ENCODE peak calls at places on chromosome 4, in four cellular contexts. One of them, this sample, is unnamed.
A peak's percentile ranks its signal among the peaks of the same experiment; 100 is the strongest.

GRCh38 chr4:110091426-110091825 is 107.0 kb downstream of the ELOVL6 start:
- DNase-seq in H1: no peak
- DNase-seq in IMR-90: peak; percentile 88
- DNase-seq in H9: no peak
- DNase-seq in this sample: no peak

GRCh38 chr4:151139814-151140213 is 40.4 kb downstream of the RPS3A start:
- DNase-seq in H9: no peak
- DNase-seq in H1: no peak
- DNase-seq in IMR-90: no peak
- DNase-seq in this sample: no peak

GRCh38 chr4:183798921-183799307 is 106.2 kb upstream of the STOX2 start:
- DNase-seq in IMR-90: no peak
- DNase-seq in H9: no peak
- DNase-seq in H1: no peak
- DNase-seq in this sample: peak; percentile 46

GRCh38 chr4:24980064-24980690 is 50.6 kb downstream of the LGI2 start:
- DNase-seq in IMR-90: peak; percentile 62
- DNase-seq in H9: peak; percentile 65
- DNase-seq in H1: peak; percentile 41
- DNase-seq in this sample: peak; percentile 65

GRCh38 chr4:139958738-139959096 is 195.3 kb downstream of the MAML3 start:
- DNase-seq in H9: no peak
- DNase-seq in H1: no peak
- DNase-seq in IMR-90: no peak
- DNase-seq in this sample: no peak

GRCh38 chr4:185470503-185471195 is 884 bp downstream of the CCDC110 start:
- DNase-seq in H1: no peak
- DNase-seq in H9: peak; percentile 55
- DNase-seq in IMR-90: peak; percentile 12
- DNase-seq in this sample: peak; percentile 50

GRCh38 chr4:32102941-32103340 is 1382.8 kb downstream of the PCDH7 start:
- DNase-seq in H1: no peak
- DNase-seq in H9: no peak
- DNase-seq in IMR-90: no peak
- DNase-seq in this sample: no peak

GRCh38 chr4:129261584-129261983 is 165.6 kb downstream of the C4orf33 start:
- DNase-seq in IMR-90: no peak
- DNase-seq in H9: no peak
- DNase-seq in H1: no peak
- DNase-seq in this sample: no peak

GRCh38 chr4:182922551-182923284 is 5.5 kb upstream of the DCTD start:
- DNase-seq in H9: no peak
- DNase-seq in IMR-90: peak; percentile 84
- DNase-seq in H1: no peak
- DNase-seq in this sample: no peak

GRCh38 chr4:189096717-189097116 is 844.0 kb upstream of the FRG1 start:
- DNase-seq in H1: no peak
- DNase-seq in IMR-90: no peak
- DNase-seq in H9: peak; percentile 59
- DNase-seq in this sample: peak; percentile 12

GRCh38 chr4:25563071-25563564 is 92.5 kb upstream of the SLC34A2 start:
- DNase-seq in IMR-90: no peak
- DNase-seq in H1: no peak
- DNase-seq in H9: no peak
- DNase-seq in this sample: no peak

GRCh38 chr4:89586318-89586717 is 250.6 kb downstream of the SNCA start:
- DNase-seq in H9: no peak
- DNase-seq in IMR-90: no peak
- DNase-seq in H1: no peak
- DNase-seq in this sample: peak; percentile 13

GRCh38 chr4:9969526-9970398 is 51.5 kb downstream of the SLC2A9 start:
- DNase-seq in H1: no peak
- DNase-seq in IMR-90: no peak
- DNase-seq in H9: no peak
- DNase-seq in this sample: peak; percentile 9
- H2BK5ac ChIP-seq in H1: no peak overlapping the region
- H2BK5ac ChIP-seq in IMR-90: no peak overlapping the region
- H2BK5ac ChIP-seq in H9: no peak overlapping the region
- H2BK5ac ChIP-seq in this sample: no peak overlapping the region

GRCh38 chr4:102734591-102735385 is 26.0 kb downstream of the MANBA start:
- DNase-seq in H9: no peak
- DNase-seq in IMR-90: peak; percentile 84
- DNase-seq in H1: no peak
- DNase-seq in this sample: no peak

GRCh38 chr4:102732678-102733445 is 27.9 kb downstream of the MANBA start:
- DNase-seq in IMR-90: no peak
- DNase-seq in H9: no peak
- DNase-seq in H1: no peak
- DNase-seq in this sample: no peak

GRCh38 chr4:102735578-102735977 is 25.2 kb downstream of the MANBA start:
- DNase-seq in IMR-90: no peak
- DNase-seq in H9: no peak
- DNase-seq in H1: no peak
- DNase-seq in this sample: no peak

GRCh38 chr4:102734116-102734515 is 26.7 kb downstream of the MANBA start:
- DNase-seq in H9: no peak
- DNase-seq in H1: no peak
- DNase-seq in IMR-90: no peak
- DNase-seq in this sample: no peak

DNA sequence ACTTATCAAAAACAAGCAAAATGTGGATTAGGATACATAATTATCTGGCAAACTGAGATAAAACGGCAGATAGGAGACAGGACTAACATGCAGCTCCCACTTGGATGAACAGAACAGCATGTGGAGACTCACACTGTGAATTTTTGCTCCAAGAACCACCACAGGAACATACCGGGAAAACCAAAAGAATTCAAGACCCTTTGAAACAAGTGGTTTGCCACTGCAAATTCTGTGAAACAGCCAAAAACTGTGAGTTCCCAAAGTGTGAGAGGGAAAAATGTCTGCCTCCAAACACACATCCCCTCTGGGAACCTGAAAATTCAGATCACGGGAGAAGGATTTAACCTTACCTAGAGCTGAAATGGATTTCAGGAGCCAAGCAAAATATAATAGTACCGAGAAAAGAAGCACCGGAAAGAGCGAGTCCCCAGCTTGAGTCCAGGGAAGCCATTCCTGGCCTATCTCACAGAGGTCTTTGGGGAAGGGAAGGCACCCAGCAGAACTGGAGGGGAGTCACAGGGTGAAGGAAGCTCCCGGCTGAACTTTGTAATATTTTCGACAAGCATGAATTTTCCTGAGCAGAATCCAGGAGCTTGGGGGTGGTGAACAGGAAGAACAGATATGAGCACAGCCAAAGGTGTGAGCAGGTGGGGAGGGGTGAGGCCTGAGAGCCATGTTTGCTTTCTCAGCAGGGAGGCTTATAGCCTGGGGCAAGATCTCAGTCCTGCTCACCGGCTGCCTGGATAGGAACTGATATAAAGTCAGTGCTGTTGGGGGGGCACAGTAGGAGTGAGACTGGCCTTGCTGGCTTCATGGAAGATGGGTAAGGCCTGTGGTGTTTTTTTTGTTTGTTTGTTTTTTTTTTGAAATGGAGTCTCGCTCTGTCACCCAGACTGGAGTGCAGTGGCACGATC is 23.9 kb downstream of the MANBA start:
- DNase-seq in IMR-90: no peak
- DNase-seq in H1: no peak
- DNase-seq in H9: peak; percentile 62
- DNase-seq in this sample: peak; percentile 81
- H4K5ac ChIP-seq in IMR-90: no peak overlapping the region
- H4K5ac ChIP-seq in H1: no peak overlapping the region
- H4K5ac ChIP-seq in H9: no peak overlapping the region
- H4K5ac ChIP-seq in this sample: no peak overlapping the region

DNA sequence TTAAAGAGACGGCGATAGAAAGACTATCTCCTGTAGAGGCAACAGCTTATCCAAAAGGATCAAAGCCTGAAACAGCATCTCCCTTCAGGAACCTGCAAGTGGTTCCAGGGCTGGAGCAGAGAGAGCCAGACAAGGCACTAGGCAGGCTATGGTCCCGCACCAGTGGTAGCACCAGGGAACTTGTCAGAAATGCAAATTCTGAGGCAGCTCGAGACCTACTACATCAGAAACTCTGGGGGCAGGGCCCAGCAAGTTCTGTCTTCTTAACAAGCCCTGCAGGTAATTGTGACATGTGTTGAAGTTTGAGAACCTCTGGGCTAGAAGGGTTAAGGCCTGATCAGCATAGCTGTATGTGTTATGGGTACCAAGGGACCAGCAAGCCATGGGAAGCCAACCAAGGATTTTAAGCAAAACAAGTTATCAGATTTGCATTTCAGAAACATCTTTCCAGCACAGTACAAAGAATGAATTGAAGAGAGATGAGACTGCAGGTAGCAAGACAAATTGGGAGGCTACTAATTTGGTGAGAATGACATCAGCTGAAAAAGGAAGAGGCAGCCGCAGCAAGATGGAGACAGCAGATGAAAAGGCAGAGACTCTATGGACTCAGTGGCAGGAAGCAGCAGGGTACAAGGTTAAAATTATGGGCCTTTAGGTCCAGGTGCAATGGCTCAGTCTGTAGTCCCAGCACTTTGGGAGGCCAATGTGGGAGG is 139.7 kb downstream of the TSPAN5 start:
- DNase-seq in H9: no peak
- DNase-seq in IMR-90: no peak
- DNase-seq in H1: no peak
- DNase-seq in this sample: peak; percentile 46
- H3K4ac ChIP-seq in H9: no peak overlapping the region
- H3K4ac ChIP-seq in IMR-90: peak overlapping the region; percentile 70
- H3K4ac ChIP-seq in H1: no peak overlapping the region
- H3K4ac ChIP-seq in this sample: no peak overlapping the region

DNA sequence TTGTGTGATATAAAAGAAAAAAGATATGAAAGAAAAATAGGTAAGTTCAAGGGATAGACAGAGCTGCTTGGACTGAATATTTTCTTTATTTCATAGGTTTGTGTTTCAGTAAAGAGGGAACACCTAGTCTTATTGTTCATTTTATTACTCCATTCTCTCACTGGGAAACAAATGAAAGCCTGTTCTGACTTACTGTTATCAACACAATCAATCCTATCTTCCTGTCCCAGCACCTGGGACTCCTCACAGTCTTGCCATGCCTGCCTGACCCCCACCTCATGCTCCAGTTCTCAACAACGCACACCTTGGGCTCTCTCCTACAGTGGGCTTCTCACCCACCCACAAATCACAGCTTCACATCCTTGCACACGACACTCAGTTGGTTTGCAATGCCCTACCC is 189.5 kb downstream of the PRDM5 start:
- DNase-seq in H1: no peak
- DNase-seq in IMR-90: no peak
- DNase-seq in H9: no peak
- DNase-seq in this sample: no peak
- H2BK5ac ChIP-seq in H1: no peak overlapping the region
- H2BK5ac ChIP-seq in IMR-90: no peak overlapping the region
- H2BK5ac ChIP-seq in H9: no peak overlapping the region
- H2BK5ac ChIP-seq in this sample: no peak overlapping the region

GRCh38 chr4:109026588-109026987 is 263.7 kb upstream of the ETNPPL start:
- DNase-seq in IMR-90: peak; percentile 71
- DNase-seq in H1: no peak
- DNase-seq in H9: no peak
- DNase-seq in this sample: no peak
- H4K5ac ChIP-seq in IMR-90: peak overlapping the region; percentile 4
- H4K5ac ChIP-seq in H1: no peak overlapping the region
- H4K5ac ChIP-seq in H9: no peak overlapping the region
- H4K5ac ChIP-seq in this sample: peak overlapping the region; percentile 26

GRCh38 chr4:163166041-163166579 is 580 bp downstream of the NAF1 start:
- DNase-seq in H1: no peak
- DNase-seq in IMR-90: peak; percentile 33
- DNase-seq in H9: peak; percentile 60
- DNase-seq in this sample: peak; percentile 80
- H3K4ac ChIP-seq in H1: no peak overlapping the region
- H3K4ac ChIP-seq in IMR-90: peak overlapping the region; percentile 40
- H3K4ac ChIP-seq in H9: peak overlapping the region; percentile 36
- H3K4ac ChIP-seq in this sample: peak overlapping the region; percentile 60

GRCh38 chr4:173281001-173281400 is 53.2 kb downstream of the HMGB2 start:
- DNase-seq in IMR-90: no peak
- DNase-seq in H9: no peak
- DNase-seq in H1: no peak
- DNase-seq in this sample: peak; percentile 21
- H2BK5ac ChIP-seq in IMR-90: no peak overlapping the region
- H2BK5ac ChIP-seq in H9: no peak overlapping the region
- H2BK5ac ChIP-seq in H1: no peak overlapping the region
- H2BK5ac ChIP-seq in this sample: no peak overlapping the region

GRCh38 chr4:108484187-108484586 is 136.2 kb upstream of the RPL34 start:
- DNase-seq in H9: no peak
- DNase-seq in IMR-90: no peak
- DNase-seq in H1: no peak
- DNase-seq in this sample: no peak
- H4K5ac ChIP-seq in H9: no peak overlapping the region
- H4K5ac ChIP-seq in IMR-90: no peak overlapping the region
- H4K5ac ChIP-seq in H1: no peak overlapping the region
- H4K5ac ChIP-seq in this sample: no peak overlapping the region

GRCh38 chr4:70688795-70689231 is 481 bp downstream of the UTP3 start:
- DNase-seq in H9: no peak
- DNase-seq in H1: no peak
- DNase-seq in IMR-90: no peak
- DNase-seq in this sample: peak; percentile 10
- H3K4ac ChIP-seq in H9: no peak overlapping the region
- H3K4ac ChIP-seq in H1: peak overlapping the region; percentile 79
- H3K4ac ChIP-seq in IMR-90: peak overlapping the region; percentile 82
- H3K4ac ChIP-seq in this sample: no peak overlapping the region

DNA sequence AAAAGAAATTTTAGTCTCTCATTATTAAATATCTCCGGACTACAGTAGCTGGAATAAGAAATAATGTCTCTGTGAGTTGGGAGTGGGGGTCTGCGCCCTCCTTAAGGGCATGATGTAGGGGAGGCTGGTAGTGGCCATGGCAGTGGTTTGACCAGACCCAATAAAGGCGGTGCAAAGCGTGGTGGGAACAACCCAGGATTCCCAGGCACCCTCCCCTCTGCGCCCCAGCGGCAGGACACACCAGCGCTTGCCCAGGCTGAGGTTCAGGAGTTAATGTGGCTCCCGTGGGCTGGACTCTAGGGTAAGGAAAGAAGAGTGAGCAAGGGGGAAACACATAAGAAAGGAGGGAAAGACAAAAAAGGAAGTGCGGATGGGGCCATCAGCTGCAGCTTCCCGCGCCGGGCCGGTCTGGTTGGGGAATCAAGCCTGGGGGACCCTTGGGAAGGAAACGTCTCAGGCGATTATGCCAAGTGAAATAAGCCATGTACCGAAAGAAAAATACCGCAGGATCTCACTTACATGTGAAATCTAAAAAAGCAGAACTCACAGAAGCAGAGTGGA is 157.5 kb upstream of the SMIM31 start:
- DNase-seq in H1: no peak
- DNase-seq in IMR-90: no peak
- DNase-seq in H9: no peak
- DNase-seq in this sample: no peak
- H2BK5ac ChIP-seq in H1: no peak overlapping the region
- H2BK5ac ChIP-seq in IMR-90: no peak overlapping the region
- H2BK5ac ChIP-seq in H9: no peak overlapping the region
- H2BK5ac ChIP-seq in this sample: no peak overlapping the region

This sample was measured in mesendoderm.